ENCODE peak calls at places on chromosomes 6 and 20, in eight cellular contexts. One of them, this sample, is unnamed.

GRCh38 chr6:129494099-129494498 is 215.9 kb downstream of the ARHGAP18 start:
- DNase-seq in CD4-positive, alpha-beta memory T cell: no peak
- DNase-seq in AG04450: no peak
- DNase-seq in endothelial cell of umbilical vein: no peak
- DNase-seq in IMR-90: peak
- DNase-seq in heart right ventricle: no peak
- DNase-seq in RWPE1: no peak
- DNase-seq in uterus: no peak
- DNase-seq in this sample: no peak

GRCh38 chr6:16764188-16764950 is 3.1 kb upstream of the ATXN1 start:
- DNase-seq in IMR-90: peak
- DNase-seq in endothelial cell of umbilical vein: peak
- DNase-seq in RWPE1: no peak
- DNase-seq in uterus: no peak
- DNase-seq in AG04450: no peak
- DNase-seq in CD4-positive, alpha-beta memory T cell: peak
- DNase-seq in heart right ventricle: no peak
- DNase-seq in this sample: no peak

GRCh38 chr20:40860487-40860902 is 168.1 kb upstream of the TOP1 start:
- DNase-seq in CD4-positive, alpha-beta memory T cell: no peak
- DNase-seq in heart right ventricle: no peak
- DNase-seq in AG04450: peak
- DNase-seq in RWPE1: peak
- DNase-seq in IMR-90: peak
- DNase-seq in endothelial cell of umbilical vein: no peak
- DNase-seq in uterus: no peak
- DNase-seq in this sample: no peak

GRCh38 chr6:64908104-64908503 is 798.9 kb downstream of the EYS start:
- DNase-seq in endothelial cell of umbilical vein: no peak
- DNase-seq in CD4-positive, alpha-beta memory T cell: no peak
- DNase-seq in heart right ventricle: no peak
- DNase-seq in AG04450: no peak
- DNase-seq in IMR-90: no peak
- DNase-seq in uterus: no peak
- DNase-seq in RWPE1: no peak
- DNase-seq in this sample: no peak

GRCh38 chr6:9126845-9127560 is 691.7 kb upstream of the SLC35B3 start:
- DNase-seq in AG04450: peak
- DNase-seq in uterus: no peak
- DNase-seq in endothelial cell of umbilical vein: no peak
- DNase-seq in IMR-90: peak
- DNase-seq in heart right ventricle: no peak
- DNase-seq in RWPE1: peak
- DNase-seq in CD4-positive, alpha-beta memory T cell: no peak
- DNase-seq in this sample: peak

GRCh38 chr6:66605011-66605410 is 898.0 kb upstream of the EYS start:
- DNase-seq in heart right ventricle: no peak
- DNase-seq in RWPE1: no peak
- DNase-seq in CD4-positive, alpha-beta memory T cell: no peak
- DNase-seq in IMR-90: no peak
- DNase-seq in uterus: no peak
- DNase-seq in endothelial cell of umbilical vein: no peak
- DNase-seq in AG04450: no peak
- DNase-seq in this sample: no peak

GRCh38 chr6:159170999-159171712 is 2.0 kb downstream of the FNDC1 start:
- DNase-seq in RWPE1: no peak
- DNase-seq in IMR-90: peak
- DNase-seq in heart right ventricle: peak
- DNase-seq in uterus: no peak
- DNase-seq in CD4-positive, alpha-beta memory T cell: no peak
- DNase-seq in AG04450: peak
- DNase-seq in endothelial cell of umbilical vein: no peak
- DNase-seq in this sample: no peak

GRCh38 chr6:161067749-161068148 is 76.2 kb downstream of the MAP3K4 start:
- DNase-seq in IMR-90: no peak
- DNase-seq in AG04450: no peak
- DNase-seq in CD4-positive, alpha-beta memory T cell: no peak
- DNase-seq in RWPE1: no peak
- DNase-seq in endothelial cell of umbilical vein: peak
- DNase-seq in uterus: no peak
- DNase-seq in heart right ventricle: no peak
- DNase-seq in this sample: no peak

GRCh38 chr6:80638222-80639055 is 532.0 kb downstream of the BCKDHB start:
- DNase-seq in endothelial cell of umbilical vein: peak
- DNase-seq in heart right ventricle: no peak
- DNase-seq in AG04450: peak
- DNase-seq in RWPE1: peak
- DNase-seq in uterus: peak
- DNase-seq in IMR-90: peak
- DNase-seq in CD4-positive, alpha-beta memory T cell: no peak
- DNase-seq in this sample: no peak

GRCh38 chr6:20483902-20484497 is 50.3 kb upstream of the CDKAL1 start:
- DNase-seq in IMR-90: no peak
- DNase-seq in endothelial cell of umbilical vein: no peak
- DNase-seq in RWPE1: no peak
- DNase-seq in heart right ventricle: no peak
- DNase-seq in AG04450: no peak
- DNase-seq in uterus: no peak
- DNase-seq in CD4-positive, alpha-beta memory T cell: no peak
- DNase-seq in this sample: no peak

GRCh38 chr6:161168281-161168891 is 105.5 kb downstream of the AGPAT4 start:
- DNase-seq in heart right ventricle: no peak
- DNase-seq in AG04450: peak
- DNase-seq in CD4-positive, alpha-beta memory T cell: no peak
- DNase-seq in IMR-90: peak
- DNase-seq in endothelial cell of umbilical vein: peak
- DNase-seq in RWPE1: peak
- DNase-seq in uterus: peak
- DNase-seq in this sample: no peak

GRCh38 chr20:58020656-58021454 is 207.6 kb downstream of the ANKRD60 start:
- DNase-seq in IMR-90: no peak
- DNase-seq in uterus: no peak
- DNase-seq in endothelial cell of umbilical vein: no peak
- DNase-seq in AG04450: no peak
- DNase-seq in RWPE1: no peak
- DNase-seq in CD4-positive, alpha-beta memory T cell: no peak
- DNase-seq in heart right ventricle: no peak
- DNase-seq in this sample: no peak

GRCh38 chr6:32194388-32194787 is 1.9 kb upstream of the GPSM3 start:
- DNase-seq in heart right ventricle: no peak
- DNase-seq in uterus: no peak
- DNase-seq in RWPE1: no peak
- DNase-seq in IMR-90: no peak
- DNase-seq in endothelial cell of umbilical vein: no peak
- DNase-seq in CD4-positive, alpha-beta memory T cell: no peak
- DNase-seq in AG04450: no peak
- DNase-seq in this sample: no peak

GRCh38 chr6:164396071-164397047 is 913.0 kb downstream of the C6orf118 start:
- DNase-seq in CD4-positive, alpha-beta memory T cell: no peak
- DNase-seq in AG04450: no peak
- DNase-seq in uterus: no peak
- DNase-seq in IMR-90: no peak
- DNase-seq in endothelial cell of umbilical vein: peak
- DNase-seq in RWPE1: no peak
- DNase-seq in heart right ventricle: no peak
- DNase-seq in this sample: peak

GRCh38 chr6:133551847-133552331 is 310.7 kb downstream of the EYA4 start:
- DNase-seq in IMR-90: peak
- DNase-seq in AG04450: peak
- DNase-seq in CD4-positive, alpha-beta memory T cell: no peak
- DNase-seq in uterus: peak
- DNase-seq in endothelial cell of umbilical vein: no peak
- DNase-seq in heart right ventricle: no peak
- DNase-seq in RWPE1: peak
- DNase-seq in this sample: no peak

DNA sequence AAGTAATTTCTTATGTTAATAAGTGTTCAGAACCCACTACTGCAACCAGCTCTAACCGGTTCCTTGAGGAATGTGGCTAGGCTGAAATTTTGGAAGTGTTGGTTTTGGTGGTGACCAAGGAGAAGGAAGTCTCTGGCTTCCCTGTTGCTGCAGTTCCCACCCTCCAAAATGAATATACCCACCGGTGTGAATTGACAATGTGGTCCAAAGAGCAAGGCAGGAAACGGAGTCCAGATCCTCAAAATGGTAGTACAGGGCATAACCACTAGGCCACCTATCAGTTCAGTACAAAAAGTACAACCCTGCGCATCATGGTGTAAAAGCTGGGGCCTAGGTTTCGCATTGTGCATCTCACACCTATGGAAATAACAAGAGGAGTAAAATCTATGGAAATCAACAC is 2.8 kb downstream of the ADNP start:
- DNase-seq in uterus: no peak
- DNase-seq in AG04450: no peak
- DNase-seq in CD4-positive, alpha-beta memory T cell: no peak
- DNase-seq in IMR-90: no peak
- DNase-seq in heart right ventricle: no peak
- DNase-seq in RWPE1: no peak
- DNase-seq in endothelial cell of umbilical vein: no peak
- DNase-seq in this sample: no peak
- H3K27ac ChIP-seq in uterus: no peak
- H3K27ac ChIP-seq in AG04450: no peak
- H3K27ac ChIP-seq in CD4-positive, alpha-beta memory T cell: no peak
- H3K27ac ChIP-seq in IMR-90: no peak
- H3K27ac ChIP-seq in heart right ventricle: no peak
- H3K27ac ChIP-seq in RWPE1: no peak
- H3K27ac ChIP-seq in endothelial cell of umbilical vein: no peak
- H3K27ac ChIP-seq in this sample: no peak

DNA sequence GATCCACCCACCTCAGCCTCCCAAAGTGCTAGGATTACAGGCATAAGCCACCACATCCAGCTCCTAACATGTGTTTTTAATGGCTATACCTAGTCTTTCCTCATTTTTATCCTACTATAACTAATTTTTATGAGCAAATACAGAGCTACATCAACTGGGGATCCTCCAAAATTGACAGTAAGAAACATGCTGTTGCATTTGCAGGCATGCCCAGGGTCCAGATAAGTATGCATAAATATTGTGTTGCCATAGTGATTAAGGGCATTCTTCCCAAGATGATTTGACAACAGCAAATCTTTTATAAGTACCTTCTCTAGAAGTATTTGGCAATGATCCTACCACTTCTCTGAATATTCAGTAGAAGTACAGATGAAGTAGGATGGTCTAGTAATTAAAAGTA is 41.9 kb upstream of the MOXD1 start:
- DNase-seq in CD4-positive, alpha-beta memory T cell: no peak
- DNase-seq in uterus: no peak
- DNase-seq in RWPE1: no peak
- DNase-seq in heart right ventricle: no peak
- DNase-seq in endothelial cell of umbilical vein: no peak
- DNase-seq in AG04450: no peak
- DNase-seq in IMR-90: peak
- DNase-seq in this sample: no peak
- H3K27ac ChIP-seq in CD4-positive, alpha-beta memory T cell: no peak
- H3K27ac ChIP-seq in uterus: no peak
- H3K27ac ChIP-seq in RWPE1: peak
- H3K27ac ChIP-seq in heart right ventricle: no peak
- H3K27ac ChIP-seq in endothelial cell of umbilical vein: no peak
- H3K27ac ChIP-seq in AG04450: no peak
- H3K27ac ChIP-seq in IMR-90: no peak
- H3K27ac ChIP-seq in this sample: no peak

GRCh38 chr6:125746731-125747588 is 2.5 kb upstream of the HEY2 start:
- DNase-seq in IMR-90: peak
- DNase-seq in uterus: peak
- DNase-seq in AG04450: no peak
- DNase-seq in CD4-positive, alpha-beta memory T cell: peak
- DNase-seq in endothelial cell of umbilical vein: peak
- DNase-seq in RWPE1: no peak
- DNase-seq in heart right ventricle: peak
- DNase-seq in this sample: peak
- H3K27ac ChIP-seq in IMR-90: no peak
- H3K27ac ChIP-seq in uterus: peak
- H3K27ac ChIP-seq in AG04450: no peak
- H3K27ac ChIP-seq in CD4-positive, alpha-beta memory T cell: no peak
- H3K27ac ChIP-seq in endothelial cell of umbilical vein: no peak
- H3K27ac ChIP-seq in RWPE1: no peak
- H3K27ac ChIP-seq in heart right ventricle: peak
- H3K27ac ChIP-seq in this sample: peak

GRCh38 chr6:157984165-157984564 is 2.5 kb downstream of the SYNJ2 start:
- DNase-seq in IMR-90: peak
- DNase-seq in RWPE1: no peak
- DNase-seq in heart right ventricle: no peak
- DNase-seq in endothelial cell of umbilical vein: no peak
- DNase-seq in CD4-positive, alpha-beta memory T cell: no peak
- DNase-seq in AG04450: no peak
- DNase-seq in uterus: no peak
- DNase-seq in this sample: no peak

GRCh38 chr6:157982297-157982579 is 575 bp downstream of the SYNJ2 start:
- DNase-seq in heart right ventricle: no peak
- DNase-seq in uterus: no peak
- DNase-seq in CD4-positive, alpha-beta memory T cell: no peak
- DNase-seq in IMR-90: no peak
- DNase-seq in endothelial cell of umbilical vein: peak
- DNase-seq in RWPE1: peak
- DNase-seq in AG04450: no peak
- DNase-seq in this sample: no peak

GRCh38 chr6:157984686-157985225 is 3.1 kb downstream of the SYNJ2 start:
- DNase-seq in IMR-90: no peak
- DNase-seq in heart right ventricle: no peak
- DNase-seq in uterus: no peak
- DNase-seq in AG04450: no peak
- DNase-seq in CD4-positive, alpha-beta memory T cell: no peak
- DNase-seq in RWPE1: no peak
- DNase-seq in endothelial cell of umbilical vein: no peak
- DNase-seq in this sample: no peak

GRCh38 chr6:157982580-157983438 is 1.1 kb downstream of the SYNJ2 start:
- DNase-seq in endothelial cell of umbilical vein: peak
- DNase-seq in heart right ventricle: no peak
- DNase-seq in AG04450: no peak
- DNase-seq in IMR-90: peak
- DNase-seq in RWPE1: no peak
- DNase-seq in uterus: peak
- DNase-seq in CD4-positive, alpha-beta memory T cell: peak
- DNase-seq in this sample: no peak

GRCh38 chr6:157983439-157984119 is 1.9 kb downstream of the SYNJ2 start:
- DNase-seq in CD4-positive, alpha-beta memory T cell: no peak
- DNase-seq in heart right ventricle: no peak
- DNase-seq in RWPE1: no peak
- DNase-seq in AG04450: no peak
- DNase-seq in endothelial cell of umbilical vein: no peak
- DNase-seq in uterus: no peak
- DNase-seq in IMR-90: peak
- DNase-seq in this sample: no peak
- H3K27ac ChIP-seq in CD4-positive, alpha-beta memory T cell: no peak
- H3K27ac ChIP-seq in heart right ventricle: peak
- H3K27ac ChIP-seq in RWPE1: no peak
- H3K27ac ChIP-seq in AG04450: peak
- H3K27ac ChIP-seq in endothelial cell of umbilical vein: peak
- H3K27ac ChIP-seq in uterus: peak
- H3K27ac ChIP-seq in IMR-90: peak
- H3K27ac ChIP-seq in this sample: no peak

GRCh38 chr6:154890874-154891273 is 104.2 kb upstream of the TIAM2 start:
- DNase-seq in IMR-90: no peak
- DNase-seq in RWPE1: no peak
- DNase-seq in CD4-positive, alpha-beta memory T cell: no peak
- DNase-seq in uterus: no peak
- DNase-seq in heart right ventricle: no peak
- DNase-seq in endothelial cell of umbilical vein: no peak
- DNase-seq in AG04450: no peak
- DNase-seq in this sample: no peak
- H3K27ac ChIP-seq in IMR-90: no peak
- H3K27ac ChIP-seq in RWPE1: no peak
- H3K27ac ChIP-seq in CD4-positive, alpha-beta memory T cell: no peak
- H3K27ac ChIP-seq in uterus: no peak
- H3K27ac ChIP-seq in heart right ventricle: no peak
- H3K27ac ChIP-seq in endothelial cell of umbilical vein: no peak
- H3K27ac ChIP-seq in AG04450: no peak
- H3K27ac ChIP-seq in this sample: no peak